ENCODE peak calls at places on chromosome 15, in ten cellular contexts. A is NCI-H2227 treated with DMSO at 0.1 percent for 48 hours; L is stimulated activated effector memory CD8-positive, alpha-beta T cell treated with anti-CD3 and anti-CD28 coated beads, Interleukin-12 subunit alpha, Interleukin-12 subunit beta, amount 100 ng/mL, for 72 hours; G is SK-N-DZ; C is stimulated activated CD4-positive, alpha-beta T cell treated with anti-CD3 and anti-CD28 coated beads, Interleukin-15, amount 100 ng/mL, for 1 hour; P is AG08395; E is psoas muscle; J is SW 1271; B is activated CD8-positive, alpha-beta memory T cell treated with anti-CD3 and anti-CD28 coated beads for 24 hours; U is stimulated activated CD8-positive, alpha-beta memory T cell treated with anti-CD3 and anti-CD28 coated beads, Interleukin-15, amount 100 ng/mL, for 48 hours. Z is an unnamed sample.

GRCh38 chr15:88981244-88982215 is 68.4 kb upstream of the MFGE8 start:
- DNase-seq in A (no peak), L (no peak), G (no peak), C (no peak), P (no peak), E (no peak), J (no peak), B (no peak), U (no peak), Z (no peak)

GRCh38 chr15:25134546-25134945 is 179.8 kb downstream of the SNRPN start:
- DNase-seq in A (no peak), L (no peak), G (no peak), C (no peak), P (no peak), E (no peak), J (no peak), B (no peak), U (no peak), Z (no peak)

GRCh38 chr15:65421360-65422215 is 1.2 kb downstream of the IGDCC4 start:
- DNase-seq in A (peak), L (no peak), G (peak), C (no peak), P (no peak), E (peak), J (no peak), B (peak), U (no peak), Z (no peak)

GRCh38 chr15:74982183-74982582 is 13.2 kb upstream of the SCAMP5 start:
- DNase-seq in A (no peak), L (no peak), G (no peak), C (no peak), P (no peak), E (no peak), J (no peak), B (no peak), U (no peak), Z (no peak)

GRCh38 chr15:22262613-22263020 is 182.3 kb downstream of the OR4M2 start:
- DNase-seq in A (no peak), L (no peak), G (no peak), C (no peak), P (no peak), E (peak), J (no peak), B (no peak), U (no peak), Z (no peak)

GRCh38 chr15:70147778-70148177 is 50.1 kb upstream of the TLE3 start:
- DNase-seq in A (no peak), L (no peak), G (no peak), C (no peak), P (no peak), E (peak), J (no peak), B (no peak), U (no peak), Z (no peak)

GRCh38 chr15:44566176-44566575 is 29.2 kb downstream of the EIF3J start:
- DNase-seq in A (no peak), L (no peak), G (no peak), C (no peak), P (no peak), E (no peak), J (no peak), B (no peak), U (no peak), Z (no peak)

GRCh38 chr15:65509321-65509720 is 8.2 kb downstream of the DPP8 start:
- DNase-seq in A (no peak), L (no peak), G (no peak), C (no peak), P (no peak), E (no peak), J (no peak), B (no peak), U (no peak), Z (no peak)

GRCh38 chr15:69393831-69394491 is 20.2 kb upstream of the KIF23 start:
- DNase-seq in A (no peak), L (no peak), G (no peak), C (no peak), P (no peak), E (no peak), J (no peak), B (peak), U (no peak), Z (no peak)